ENCODE peak calls at places on chromosome 10, in five cellular contexts. J, P, C, R and Y are unnamed samples.

GRCh38 chr10:104337985-104338735 is at the start of gene ITPRIP:
- DNase-seq in J (peak), P (peak), C (peak), R (peak), Y (peak)

GRCh38 chr10:46557319-46558140 is 1.1 kb upstream of the GPRIN2 start:
- DNase-seq in J (no peak), P (no peak), C (no peak), R (peak), Y (no peak)

GRCh38 chr10:18400201-18400910 is 251.0 kb downstream of the NSUN6 start:
- DNase-seq in J (no peak), P (peak), C (no peak), R (no peak), Y (no peak)

GRCh38 chr10:126063353-126063791 is 167.0 kb downstream of the FANK1 start:
- DNase-seq in J (peak), P (no peak), C (no peak), R (no peak), Y (peak)

GRCh38 chr10:117926491-117926890 is 120.2 kb downstream of the RAB11FIP2 start:
- DNase-seq in J (no peak), P (no peak), C (no peak), R (no peak), Y (no peak)

GRCh38 chr10:92238586-92239098 is 52.2 kb downstream of the CPEB3 start:
- DNase-seq in J (peak), P (no peak), C (no peak), R (peak), Y (peak)

GRCh38 chr10:48511855-48512191 is 93.0 kb downstream of the ARHGAP22 start:
- DNase-seq in J (no peak), P (no peak), C (no peak), R (no peak), Y (no peak)

GRCh38 chr10:48751730-48752129 is 67.1 kb downstream of the WDFY4 start:
- DNase-seq in J (no peak), P (no peak), C (no peak), R (no peak), Y (no peak)

GRCh38 chr10:64316833-64317232 is 795.6 kb downstream of the REEP3 start:
- DNase-seq in J (no peak), P (no peak), C (no peak), R (no peak), Y (no peak)